ENCODE peak calls at places on chromosomes 13 and 19, in seven cellular contexts. I is osteoblast, A is WERI-Rb-1, O is fibroblast of the aortic adventitia, J is choroid plexus epithelial cell, F is tibial nerve, C is prostate gland. S is an unnamed sample.

GRCh38 chr19:55838251-55838650 is 1.9 kb downstream of the NLRP4 start:
- DNase-seq in I (no peak), A (no peak), O (no peak), J (no peak), F (no peak), C (no peak), S (no peak)

GRCh38 chr13:38686635-38687245 is at the start of gene FREM2:
- DNase-seq in I (peak; percentile 37), A (peak; percentile 80), O (no peak), J (peak; percentile 29), F (no peak), C (peak; percentile 46), S (peak; percentile 51)

GRCh38 chr19:722553-723101 is 13.9 kb downstream of the PALM start:
- DNase-seq in I (peak; percentile 90), A (no peak), O (peak; percentile 55), J (no peak), F (no peak), C (no peak), S (no peak)

GRCh38 chr19:41740415-41741243 is 14.7 kb upstream of the CEACAM6 start:
- DNase-seq in I (no peak), A (no peak), O (no peak), J (no peak), F (no peak), C (no peak), S (no peak)

GRCh38 chr19:37718357-37718756 is 1.2 kb downstream of the ZNF607 start:
- DNase-seq in I (no peak), A (no peak), O (no peak), J (peak; percentile 5), F (no peak), C (no peak), S (no peak)

GRCh38 chr13:97621631-97622030 is 187.7 kb downstream of the RAP2A start:
- DNase-seq in I (no peak), A (peak; percentile 31), O (no peak), J (no peak), F (no peak), C (no peak), S (peak; percentile 56)

GRCh38 chr13:79108914-79109643 is 297.0 kb downstream of the RBM26 start:
- DNase-seq in I (no peak), A (no peak), O (no peak), J (no peak), F (no peak), C (no peak), S (no peak)

GRCh38 chr19:49390131-49390977 is 2.3 kb downstream of the KASH5 start:
- DNase-seq in I (peak; percentile 41), A (no peak), O (no peak), J (no peak), F (no peak), C (no peak), S (no peak)

GRCh38 chr13:79995334-79995733 is 345.6 kb downstream of the SPRY2 start:
- DNase-seq in I (peak; percentile 13), A (no peak), O (peak; percentile 74), J (peak; percentile 81), F (no peak), C (no peak), S (no peak)

GRCh38 chr19:37227996-37228395 is 10.0 kb downstream of the ZNF383 start:
- DNase-seq in I (no peak), A (peak; percentile 62), O (no peak), J (peak; percentile 22), F (no peak), C (no peak), S (peak; percentile 57)

GRCh38 chr19:43818500-43818899 is 8.6 kb upstream of the ZNF283 start:
- DNase-seq in I (no peak), A (no peak), O (no peak), J (no peak), F (no peak), C (no peak), S (no peak)

GRCh38 chr19:784541-784940 is 12.7 kb upstream of the PTBP1 start:
- DNase-seq in I (peak; percentile 14), A (no peak), O (no peak), J (no peak), F (no peak), C (no peak), S (no peak)

GRCh38 chr13:50400930-50401553 is 385.8 kb downstream of the KCNRG start:
- DNase-seq in I (peak; percentile 94), A (peak; percentile 20), O (peak; percentile 85), J (peak; percentile 83), F (no peak), C (no peak), S (no peak)

GRCh38 chr13:22761709-22762108 is 419.1 kb upstream of the SGCG start:
- DNase-seq in I (no peak), A (no peak), O (no peak), J (no peak), F (no peak), C (no peak), S (no peak)

GRCh38 chr13:22758245-22758644 is 422.5 kb upstream of the SGCG start:
- DNase-seq in I (no peak), A (no peak), O (no peak), J (no peak), F (no peak), C (no peak), S (no peak)

GRCh38 chr13:22757530-22758120 is 423.2 kb upstream of the SGCG start:
- DNase-seq in I (no peak), A (no peak), O (peak; percentile 7), J (peak; percentile 11), F (no peak), C (no peak), S (no peak)
- TF ChIP-seq CTCF in I (peak; percentile 18), A (no peak), O (peak; percentile 6), J (peak; percentile 8), F (peak; percentile 23), C (peak; percentile 40), S (no peak)

GRCh38 chr19:17725422-17726078 is 6.3 kb downstream of the MAP1S start:
- DNase-seq in I (peak; percentile 79), A (peak; percentile 29), O (no peak), J (no peak), F (no peak), C (no peak), S (peak; percentile 53)
- TF ChIP-seq CTCF in I (peak; percentile 22), A (peak; percentile 70), O (peak; percentile 20), J (peak; percentile 55), F (peak; percentile 8), C (no peak), S (peak; percentile 53)

GRCh38 chr13:35990196-35990595 is 141.0 kb downstream of the DCLK1 start:
- DNase-seq in I (no peak), A (no peak), O (no peak), J (no peak), F (no peak), C (no peak), S (no peak)
- TF ChIP-seq CTCF in I (no peak), A (peak; percentile 19), O (no peak), J (peak; percentile 18), F (no peak), C (no peak), S (no peak)

DNA sequence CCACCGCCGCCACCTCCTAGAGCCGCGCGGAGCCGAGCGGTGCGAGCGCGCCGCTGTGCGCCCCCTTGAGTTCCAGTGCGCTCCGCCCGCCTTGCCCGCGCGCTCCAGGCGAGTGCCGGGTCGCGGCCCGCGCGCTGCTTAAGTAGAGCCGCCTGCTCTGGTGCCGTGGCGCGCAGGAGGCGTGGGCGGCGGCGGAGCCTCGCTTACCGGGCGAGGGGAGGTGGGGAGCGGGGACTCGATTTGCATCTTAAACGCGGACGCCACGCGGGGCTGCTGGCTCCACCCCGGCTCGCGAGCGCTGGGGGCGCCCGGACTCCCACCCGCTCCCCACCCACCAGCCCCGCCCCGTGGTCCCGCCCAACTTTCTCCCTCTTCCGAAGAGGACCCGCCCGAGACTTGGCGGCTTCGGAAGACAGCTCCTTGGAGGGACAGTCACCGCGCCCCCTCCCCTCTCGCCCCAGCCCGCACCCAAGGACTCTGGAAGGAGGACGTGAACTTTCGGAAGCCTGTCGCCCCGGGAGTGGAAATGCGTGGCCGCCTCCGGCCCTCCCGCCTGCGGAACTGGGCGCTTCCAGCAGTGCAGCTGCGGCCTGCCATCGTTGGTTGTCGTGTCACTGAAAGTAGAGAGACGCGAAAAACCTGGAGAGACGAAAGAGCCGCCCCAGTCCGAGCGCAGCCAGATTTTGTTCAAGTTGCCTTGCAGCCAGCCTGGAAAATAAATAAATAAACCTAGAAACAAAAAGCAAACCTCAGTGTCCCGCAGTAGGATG is at the start of gene KCTD12:
- DNase-seq in I (peak; percentile 90), A (peak; percentile 62), O (peak; percentile 84), J (peak; percentile 93), F (peak; percentile 78), C (peak; percentile 63), S (peak; percentile 84)
- TF ChIP-seq CTCF in I (no peak), A (no peak), O (peak; percentile 29), J (peak; percentile 19), F (peak; percentile 14), C (peak; percentile 38), S (peak; percentile 41)

GRCh38 chr13:20431080-20431479 is 94.6 kb downstream of the CRYL1 start:
- DNase-seq in I (peak; percentile 41), A (no peak), O (no peak), J (no peak), F (no peak), C (no peak), S (no peak)

GRCh38 chr13:20430296-20430695 is 95.4 kb downstream of the CRYL1 start:
- DNase-seq in I (no peak), A (no peak), O (no peak), J (no peak), F (no peak), C (no peak), S (no peak)

GRCh38 chr13:20426766-20427448 is 98.8 kb downstream of the CRYL1 start:
- DNase-seq in I (peak; percentile 22), A (no peak), O (peak; percentile 17), J (no peak), F (no peak), C (no peak), S (no peak)

GRCh38 chr13:20429682-20430081 is 96.0 kb downstream of the CRYL1 start:
- DNase-seq in I (no peak), A (no peak), O (no peak), J (no peak), F (no peak), C (no peak), S (no peak)

GRCh38 chr13:20428666-20429644 is 96.7 kb downstream of the CRYL1 start:
- DNase-seq in I (no peak), A (no peak), O (peak; percentile 42), J (no peak), F (no peak), C (no peak), S (no peak)
- TF ChIP-seq CTCF in I (no peak), A (no peak), O (no peak), J (no peak), F (no peak), C (no peak), S (no peak)

GRCh38 chr13:44801990-44802389 is 187.3 kb downstream of the NUFIP1 start:
- DNase-seq in I (peak; percentile 80), A (no peak), O (peak; percentile 66), J (peak; percentile 91), F (no peak), C (no peak), S (no peak)
- TF ChIP-seq CTCF in I (no peak), A (no peak), O (no peak), J (no peak), F (no peak), C (no peak), S (no peak)

GRCh38 chr19:35915508-35915907 is 7.4 kb upstream of the TYROBP start:
- DNase-seq in I (no peak), A (no peak), O (no peak), J (no peak), F (no peak), C (no peak), S (no peak)
- TF ChIP-seq CTCF in I (no peak), A (no peak), O (no peak), J (no peak), F (no peak), C (no peak), S (no peak)

S was measured in glutamatergic neuron.